ENCODE peak calls at places on chromosomes 1 and 21, in ten cellular contexts. R is PC-3; F is body of pancreas; U is AG04450; M is suprapubic skin; V is progenitor cell of endocrine pancreas; P is left ventricle myocardium inferior; O is GM12865; Y is tibial artery; E is activated CD8-positive, alpha-beta T cell treated with anti-CD3 and anti-CD28 coated beads for 36 hours. H is an unnamed sample.

GRCh38 chr1:161480381-161481035 is 24.7 kb upstream of the FCGR2A start:
- DNase-seq in U (no peak), M (no peak), R (no peak), O (no peak), F (no peak), Y (no peak), P (no peak), E (no peak), V (no peak), H (no peak)

GRCh38 chr21:35026153-35026499 is 23.0 kb downstream of the RUNX1 start:
- DNase-seq in M (no peak), F (no peak), V (no peak), P (no peak), R (no peak), O (no peak), E (no peak), U (no peak), Y (no peak), H (no peak)

GRCh38 chr1:3068400-3069361 is at the start of gene PRDM16:
- DNase-seq in Y (peak), P (peak), R (peak), U (no peak), O (peak), E (peak), M (no peak), F (peak), V (peak), H (peak)

GRCh38 chr21:34077888-34078287 is 4.5 kb downstream of the MRPS6 start:
- DNase-seq in R (no peak), Y (no peak), O (no peak), F (no peak), V (no peak), U (no peak), M (no peak), P (no peak), E (no peak), H (no peak)

GRCh38 chr1:14421295-14421976 is 177.0 kb upstream of the KAZN start:
- DNase-seq in Y (no peak), F (no peak), M (no peak), P (no peak), E (no peak), R (no peak), U (no peak), O (no peak), V (no peak), H (no peak)

GRCh38 chr1:8910914-8911313 is 32.4 kb upstream of the ENO1 start:
- DNase-seq in M (no peak), O (peak), F (no peak), P (no peak), U (no peak), E (no peak), Y (no peak), R (no peak), V (no peak), H (no peak)

GRCh38 chr1:230195199-230195598 is 128.2 kb downstream of the GALNT2 start:
- DNase-seq in P (no peak), U (no peak), V (no peak), F (no peak), E (no peak), R (no peak), O (no peak), Y (no peak), M (no peak), H (no peak)

GRCh38 chr1:24154215-24154614 is 11.3 kb upstream of the IL22RA1 start:
- DNase-seq in E (no peak), Y (no peak), V (no peak), M (no peak), F (no peak), U (no peak), P (no peak), O (no peak), R (no peak), H (no peak)

GRCh38 chr1:169833179-169833901 is 38.6 kb upstream of the METTL18 start:
- DNase-seq in Y (no peak), F (no peak), M (no peak), V (no peak), R (no peak), P (no peak), U (no peak), E (no peak), O (no peak), H (peak)

GRCh38 chr21:26843912-26844257 is 1.3 kb downstream of the ADAMTS1 start:
- DNase-seq in R (peak), V (peak), O (no peak), Y (no peak), F (no peak), E (no peak), U (no peak), P (no peak), M (no peak), H (no peak)

GRCh38 chr1:113891631-113892220 is 4.3 kb upstream of the BCL2L15 start:
- DNase-seq in O (no peak), F (no peak), Y (no peak), V (no peak), U (no peak), P (no peak), M (no peak), E (no peak), R (no peak), H (no peak)

GRCh38 chr21:46215436-46216131 is 13.0 kb downstream of the LSS start:
- DNase-seq in P (no peak), O (no peak), V (no peak), M (peak), F (no peak), E (no peak), U (no peak), Y (peak), R (no peak), H (peak)

GRCh38 chr1:240242601-240243144 is 151.0 kb downstream of the FMN2 start:
- DNase-seq in R (peak), E (no peak), M (no peak), O (no peak), V (no peak), U (peak), Y (no peak), F (no peak), P (no peak), H (no peak)

GRCh38 chr1:22111620-22112019 is 31.3 kb downstream of the WNT4 start:
- DNase-seq in Y (no peak), M (no peak), R (no peak), P (no peak), F (no peak), U (peak), O (no peak), E (no peak), V (no peak), H (no peak)

GRCh38 chr1:246787781-246788513 is 63.7 kb downstream of the SCCPDH start:
- DNase-seq in E (no peak), O (no peak), P (no peak), F (no peak), Y (no peak), U (no peak), M (no peak), R (no peak), V (no peak), H (no peak)

GRCh38 chr1:178465011-178465410 is 31.8 kb downstream of the CLEC20A start:
- DNase-seq in P (no peak), U (peak), V (no peak), F (no peak), Y (no peak), M (no peak), O (no peak), E (no peak), R (peak), H (no peak)

GRCh38 chr1:214067853-214068703 is 80.3 kb downstream of the PROX1 start:
- DNase-seq in O (no peak), M (no peak), R (no peak), U (no peak), V (no peak), E (no peak), Y (no peak), F (no peak), P (no peak), H (no peak)

GRCh38 chr21:25956993-25957714 is 213.4 kb downstream of the APP start:
- DNase-seq in U (peak), V (no peak), Y (peak), O (no peak), P (no peak), R (peak), M (no peak), E (no peak), F (no peak), H (no peak)

GRCh38 chr1:80054129-80054528 is 1047.6 kb upstream of the ADGRL4 start:
- DNase-seq in U (peak), M (no peak), O (no peak), V (no peak), E (no peak), R (peak), Y (no peak), P (no peak), F (peak), H (no peak)

GRCh38 chr1:236705771-236706565 is 19.7 kb downstream of the ACTN2 start:
- DNase-seq in U (no peak), O (no peak), Y (no peak), P (no peak), M (no peak), E (no peak), V (no peak), F (no peak), R (no peak), H (no peak)

GRCh38 chr1:109959974-109960744 is 24.4 kb upstream of the AHCYL1 start:
- DNase-seq in U (peak), V (no peak), P (no peak), F (no peak), O (no peak), M (no peak), R (peak), E (no peak), Y (no peak), H (no peak)

GRCh38 chr1:189693140-189693539 is 784.5 kb downstream of the BRINP3 start:
- DNase-seq in P (no peak), O (no peak), U (no peak), E (no peak), V (no peak), F (no peak), M (no peak), R (peak), Y (no peak), H (no peak)

GRCh38 chr1:187689137-187689536 is 860.4 kb downstream of the PLA2G4A start:
- DNase-seq in Y (no peak), P (no peak), R (peak), O (no peak), M (no peak), F (peak), E (no peak), U (peak), V (no peak), H (no peak)

GRCh38 chr1:18211764-18212163 is 104.2 kb downstream of the IGSF21 start:
- DNase-seq in E (no peak), O (no peak), P (no peak), M (no peak), U (no peak), F (no peak), R (no peak), Y (no peak), V (no peak), H (no peak)

GRCh38 chr1:18217398-18218043 is 109.9 kb downstream of the IGSF21 start:
- DNase-seq in O (peak), E (peak), F (no peak), Y (peak), P (no peak), R (peak), V (no peak), M (no peak), U (no peak), H (no peak)
- TF ChIP-seq CTCF in O (peak), E (no peak), F (no peak), Y (no peak), P (peak), R (peak), V (peak), M (no peak), U (peak), H (no peak)

DNA sequence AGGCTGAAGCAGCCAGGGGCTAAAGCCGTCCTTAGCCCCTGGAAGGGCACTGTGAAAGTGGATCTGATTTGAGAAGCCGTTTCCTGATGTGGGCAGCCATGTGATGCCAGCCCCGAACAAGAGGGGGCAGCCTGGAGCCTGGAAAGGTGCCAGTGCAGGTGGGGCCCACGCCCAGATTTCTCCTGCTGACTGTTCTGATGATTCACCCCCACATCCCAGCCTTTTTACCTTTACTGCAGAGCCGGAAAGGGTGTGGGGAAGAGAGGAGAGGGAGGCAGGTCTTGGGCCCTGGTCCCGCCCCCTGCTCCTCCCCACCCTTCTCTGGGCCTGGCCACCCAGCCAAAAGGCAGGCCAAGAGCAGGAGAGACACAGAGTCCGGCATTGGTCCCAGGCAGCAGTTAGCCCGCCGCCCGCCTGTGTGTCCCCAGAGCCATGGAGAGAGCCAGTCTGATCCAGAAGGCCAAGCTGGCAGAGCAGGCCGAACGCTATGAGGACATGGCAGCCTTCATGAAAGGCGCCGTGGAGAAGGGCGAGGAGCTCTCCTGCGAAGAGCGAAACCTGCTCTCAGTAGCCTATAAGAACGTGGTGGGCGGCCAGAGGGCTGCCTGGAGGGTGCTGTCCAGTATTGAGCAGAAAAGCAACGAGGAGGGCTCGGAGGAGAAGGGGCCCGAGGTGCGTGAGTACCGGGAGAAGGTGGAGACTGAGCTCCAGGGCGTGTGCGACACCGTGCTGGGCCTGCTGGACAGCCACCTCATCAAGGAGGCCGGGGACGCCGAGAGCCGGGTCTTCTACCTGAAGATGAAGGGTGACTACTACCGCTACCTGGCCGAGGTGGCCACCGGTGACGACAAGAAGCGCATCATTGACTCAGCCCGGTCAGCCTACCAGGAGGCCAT is at the start of gene SFN:
- DNase-seq in R (peak), U (no peak), V (no peak), Y (no peak), P (no peak), F (peak), E (peak), O (peak), M (no peak), H (peak)
- TF ChIP-seq CTCF in R (peak), U (peak), V (peak), Y (no peak), P (no peak), F (no peak), E (peak), O (peak), M (peak), H (no peak)

DNA sequence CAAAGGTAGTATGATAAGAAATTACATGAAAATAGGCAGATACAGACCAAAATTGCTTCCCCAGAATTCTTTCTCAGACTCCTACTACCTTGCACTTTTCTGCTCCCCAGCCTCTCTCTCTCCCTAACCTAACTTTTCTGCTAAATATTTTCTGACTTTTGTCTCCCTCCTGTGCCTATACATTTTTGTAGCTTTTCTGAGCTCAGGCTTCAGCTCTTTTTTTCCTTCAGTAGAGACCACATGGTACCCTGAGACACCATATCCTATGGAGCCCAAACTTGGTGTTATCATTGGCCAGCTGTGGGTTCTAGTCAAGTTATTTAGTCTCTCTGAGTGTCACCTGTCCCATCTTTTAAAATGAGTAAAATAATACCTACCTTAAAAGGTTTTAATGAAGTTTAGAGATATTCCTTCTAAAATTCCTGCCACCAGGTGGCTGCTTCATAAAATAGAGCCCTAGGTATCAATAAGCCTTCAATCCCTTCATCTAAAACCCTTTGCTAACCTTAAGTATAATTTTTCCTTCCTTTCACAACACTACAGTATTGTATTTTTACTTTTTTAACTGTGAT is 237.7 kb upstream of the DUSP10 start:
- DNase-seq in F (no peak), O (no peak), U (no peak), V (no peak), E (no peak), Y (no peak), R (peak), P (no peak), M (no peak), H (no peak)
- TF ChIP-seq CTCF in F (no peak), O (no peak), U (peak), V (peak), E (no peak), Y (no peak), R (peak), P (peak), M (no peak), H (no peak)

GRCh38 chr1:112114540-112114939 is 125.1 kb upstream of the KCND3 start:
- DNase-seq in Y (no peak), R (no peak), U (no peak), P (no peak), F (no peak), E (peak), M (no peak), V (no peak), O (peak), H (no peak)
- TF ChIP-seq CTCF in Y (no peak), R (no peak), U (no peak), P (no peak), F (no peak), E (no peak), M (no peak), V (no peak), O (no peak), H (no peak)

H was measured in left lung.